ENCODE peak calls at places on chromosomes 4 and X, in nine cellular contexts. K is nephron progenitor cell, W is fibroblast of lung, H is uterus, P is fibroblast of pulmonary artery, G is mammary epithelial cell, Z is AG04450, E is tibial nerve, Q is heart left ventricle. T is an unnamed sample.

GRCh38 chr4:25795566-25796454 is 67.0 kb downstream of the SEL1L3 start:
- DNase-seq in K (peak), W (peak), P (peak), E (no peak), Z (peak), Q (no peak), H (no peak), G (peak), T (peak)

GRCh38 chrX:104134583-104135261 is 22.1 kb downstream of the SLC25A53 start:
- DNase-seq in Q (no peak), H (no peak), W (no peak), G (no peak), P (no peak), K (no peak), Z (no peak), E (no peak), T (no peak)

GRCh38 chr4:122151982-122152698 is at the start of gene BLTP1:
- DNase-seq in Q (peak), W (peak), K (peak), G (peak), E (peak), H (peak), P (peak), Z (peak), T (peak)

GRCh38 chrX:2485789-2486345 is 14.9 kb downstream of the DHRSX start:
- DNase-seq in E (no peak), G (no peak), P (no peak), Z (no peak), W (no peak), Q (no peak), H (no peak), K (no peak), T (no peak)

GRCh38 chr4:78799551-78800495 is 23.7 kb downstream of the BMP2K start:
- DNase-seq in K (no peak), P (no peak), W (no peak), Q (no peak), G (peak), Z (no peak), H (no peak), E (no peak), T (no peak)

GRCh38 chr4:29423836-29424721 is 1296.1 kb upstream of the PCDH7 start:
- DNase-seq in K (no peak), W (peak), P (peak), H (no peak), G (peak), Z (peak), Q (no peak), E (no peak), T (peak)

GRCh38 chr4:186820371-186820990 is 96.8 kb upstream of the FAT1 start:
- DNase-seq in K (no peak), P (peak), Z (no peak), H (no peak), E (no peak), G (no peak), Q (peak), W (peak), T (no peak)

GRCh38 chr4:107824367-107825071 is at the start of gene SGMS2:
- DNase-seq in K (peak), E (peak), Q (peak), G (peak), P (peak), Z (peak), W (peak), H (peak), T (no peak)

GRCh38 chr4:2402053-2402452 is 16.4 kb downstream of the ZFYVE28 start:
- DNase-seq in W (no peak), K (peak), E (no peak), H (peak), Z (no peak), G (peak), Q (peak), P (peak), T (no peak)

GRCh38 chr4:36363024-36363423 is 81.6 kb downstream of the DTHD1 start:
- DNase-seq in Q (no peak), E (no peak), G (peak), H (no peak), Z (no peak), W (no peak), K (no peak), P (peak), T (no peak)

GRCh38 chr4:65604515-65604914 is 65.8 kb downstream of the EPHA5 start:
- DNase-seq in W (no peak), K (no peak), G (no peak), Z (no peak), E (no peak), Q (no peak), P (no peak), H (no peak), T (no peak)

GRCh38 chrX:1595711-1596060 is 4.3 kb downstream of the AKAP17A start:
- DNase-seq in E (no peak), H (no peak), G (no peak), W (no peak), Z (no peak), K (no peak), P (no peak), Q (no peak), T (no peak)

GRCh38 chr4:81360722-81361121 is 111.0 kb downstream of the RASGEF1B start:
- DNase-seq in P (no peak), W (peak), K (no peak), E (no peak), Z (no peak), H (no peak), Q (no peak), G (peak), T (no peak)

GRCh38 chrX:116961872-116962582 is 499.3 kb upstream of the CT83 start:
- DNase-seq in K (peak), Q (no peak), Z (no peak), P (no peak), E (no peak), W (no peak), G (peak), H (no peak), T (no peak)

GRCh38 chr4:53584658-53585057 is 6.6 kb downstream of the LNX1 start:
- DNase-seq in G (no peak), W (no peak), Q (no peak), K (no peak), E (no peak), H (no peak), Z (no peak), P (no peak), T (no peak)

GRCh38 chr4:117467404-117467803 is 382.0 kb upstream of the TRAM1L1 start:
- DNase-seq in K (no peak), Z (no peak), E (no peak), Q (no peak), P (no peak), W (peak), H (no peak), G (no peak), T (no peak)

GRCh38 chr4:120725639-120726585 is 196.6 kb downstream of the PRDM5 start:
- DNase-seq in W (no peak), Z (no peak), Q (no peak), P (no peak), K (no peak), H (no peak), E (no peak), G (no peak), T (no peak)

GRCh38 chr4:93870876-93871458 is 42.4 kb downstream of the ATOH1 start:
- DNase-seq in H (no peak), W (no peak), P (no peak), Q (no peak), K (no peak), E (no peak), G (no peak), Z (no peak), T (no peak)

GRCh38 chrX:17521871-17522693 is 147.1 kb downstream of the NHS start:
- DNase-seq in P (peak), K (peak), E (no peak), Q (peak), W (peak), Z (no peak), H (no peak), G (peak), T (peak)

GRCh38 chr4:18691431-18692200 is 670.1 kb upstream of the LCORL start:
- DNase-seq in K (peak), Z (no peak), W (no peak), P (no peak), E (no peak), H (no peak), G (no peak), Q (no peak), T (no peak)

GRCh38 chr4:176540814-176541213 is 221.0 kb downstream of the SPCS3 start:
- DNase-seq in P (peak), E (no peak), Q (no peak), W (no peak), G (peak), Z (no peak), H (no peak), K (no peak), T (no peak)

GRCh38 chr4:1207603-1208265 is 35.4 kb upstream of the SPON2 start:
- DNase-seq in G (no peak), H (peak), W (peak), Z (peak), P (peak), Q (peak), E (no peak), K (no peak), T (no peak)

GRCh38 chrX:10121787-10122186 is 35.0 kb upstream of the CLCN4 start:
- DNase-seq in Z (no peak), H (no peak), E (no peak), K (no peak), Q (no peak), G (no peak), W (no peak), P (no peak), T (no peak)

GRCh38 chr4:24143741-24144140 is 253.9 kb upstream of the PPARGC1A start:
- DNase-seq in H (no peak), Q (no peak), P (no peak), K (no peak), E (no peak), G (no peak), Z (no peak), W (no peak), T (no peak)

GRCh38 chrX:119288890-119289393 is 52.9 kb downstream of the PGRMC1 start:
- DNase-seq in W (no peak), P (no peak), H (no peak), Q (no peak), E (no peak), G (no peak), K (no peak), Z (no peak), T (no peak)

GRCh38 chrX:119292445-119292844 is 56.4 kb downstream of the PGRMC1 start:
- DNase-seq in H (no peak), E (no peak), K (no peak), Q (no peak), G (peak), P (no peak), W (no peak), Z (no peak), T (no peak)
- TF ChIP-seq CTCF in H (no peak), E (no peak), K (no peak), Q (no peak), G (peak), P (no peak), W (no peak), Z (no peak), T (peak)

DNA sequence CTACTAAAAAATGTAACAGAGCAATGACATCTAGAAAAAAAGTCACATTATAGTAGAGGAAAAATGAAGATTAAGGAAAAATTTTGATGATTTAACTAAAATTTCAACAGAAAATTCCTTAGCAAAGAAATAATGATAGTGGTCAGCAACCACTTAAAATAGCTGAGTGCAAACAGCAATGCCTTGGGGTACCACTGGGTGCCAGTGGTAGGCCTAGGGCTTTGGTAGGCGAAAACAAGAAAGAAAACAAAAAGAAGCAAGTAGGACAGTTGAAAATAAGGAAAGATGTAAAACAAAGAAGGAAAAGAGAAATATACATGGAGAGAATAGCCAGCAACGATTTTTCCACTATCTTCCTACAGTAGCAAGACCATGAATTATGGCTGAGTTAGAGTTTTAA is 313.5 kb upstream of the IRS4 start:
- DNase-seq in W (no peak), K (no peak), Z (no peak), E (no peak), H (no peak), Q (no peak), G (no peak), P (peak), T (no peak)
- TF ChIP-seq CTCF in W (no peak), K (peak), Z (no peak), E (no peak), H (no peak), Q (no peak), G (peak), P (peak), T (no peak)

GRCh38 chrX:146278381-146278780 is 460.8 kb downstream of the SLITRK2 start:
- DNase-seq in K (no peak), E (no peak), P (no peak), Q (no peak), G (no peak), H (no peak), Z (no peak), W (no peak), T (no peak)
- TF ChIP-seq CTCF in K (peak), E (no peak), P (no peak), Q (no peak), G (no peak), H (no peak), Z (no peak), W (no peak), T (no peak)

GRCh38 chr4:103787057-103787456 is 67.3 kb upstream of the TACR3 start:
- DNase-seq in G (no peak), H (no peak), Z (no peak), Q (no peak), K (no peak), W (no peak), E (no peak), P (no peak), T (no peak)

GRCh38 chr4:103786593-103786992 is 66.8 kb upstream of the TACR3 start:
- DNase-seq in E (no peak), W (no peak), Z (no peak), H (no peak), K (no peak), Q (no peak), P (no peak), G (no peak), T (no peak)

DNA sequence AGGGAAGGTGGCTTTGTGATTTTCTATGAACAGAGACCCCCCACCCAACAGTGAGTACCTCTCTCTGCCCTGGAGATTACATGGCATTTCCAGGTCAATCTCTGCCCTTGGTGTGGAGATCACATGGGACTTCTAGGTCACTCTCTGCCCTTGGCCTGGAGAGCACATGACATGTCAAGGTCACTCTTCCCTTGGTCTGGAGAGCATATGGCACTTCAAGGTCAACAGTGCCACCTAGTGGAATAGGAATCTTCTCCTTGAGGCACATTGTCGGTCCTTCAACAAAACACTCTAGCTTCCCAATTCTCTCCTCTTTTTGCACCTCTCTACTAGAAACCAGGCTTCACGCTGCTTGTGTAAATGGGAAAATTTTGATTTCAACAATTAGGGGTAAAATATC is 66.2 kb upstream of the TACR3 start:
- DNase-seq in Q (no peak), K (peak), E (no peak), P (peak), W (peak), H (no peak), Z (no peak), G (peak), T (peak)
- TF ChIP-seq CTCF in Q (no peak), K (peak), E (no peak), P (peak), W (peak), H (no peak), Z (peak), G (peak), T (peak)

DNA sequence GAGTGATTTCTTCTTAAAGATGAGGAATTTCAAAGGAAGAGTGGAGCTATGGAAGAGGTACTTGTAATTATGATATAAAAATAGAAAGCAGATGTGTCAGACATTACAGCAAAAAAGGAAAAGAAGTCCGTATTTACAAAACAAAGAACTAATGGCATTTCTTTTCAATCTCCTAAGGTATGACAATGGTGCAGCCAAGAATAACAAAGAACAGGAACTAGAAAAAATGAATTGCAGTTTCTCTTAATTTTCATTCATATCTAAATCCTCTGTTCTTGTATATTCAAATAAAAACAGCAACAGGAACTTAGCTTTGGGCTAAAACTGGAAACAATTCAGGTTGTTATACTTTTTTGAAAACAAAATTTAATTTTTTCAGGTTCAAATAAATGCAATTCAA is 105.1 kb downstream of the SPRY1 start:
- DNase-seq in Z (no peak), G (no peak), P (no peak), E (no peak), H (no peak), K (no peak), W (no peak), Q (no peak), T (no peak)
- TF ChIP-seq CTCF in Z (no peak), G (no peak), P (no peak), E (no peak), H (no peak), K (no peak), W (no peak), Q (no peak), T (no peak)

GRCh38 chr4:163988391-163988790 is 493.9 kb downstream of the TMA16 start:
- DNase-seq in G (no peak), Z (no peak), Q (no peak), W (no peak), K (no peak), P (no peak), H (no peak), E (no peak), T (no peak)
- TF ChIP-seq CTCF in G (no peak), Z (no peak), Q (no peak), W (no peak), K (no peak), P (no peak), H (no peak), E (no peak), T (no peak)

DNA sequence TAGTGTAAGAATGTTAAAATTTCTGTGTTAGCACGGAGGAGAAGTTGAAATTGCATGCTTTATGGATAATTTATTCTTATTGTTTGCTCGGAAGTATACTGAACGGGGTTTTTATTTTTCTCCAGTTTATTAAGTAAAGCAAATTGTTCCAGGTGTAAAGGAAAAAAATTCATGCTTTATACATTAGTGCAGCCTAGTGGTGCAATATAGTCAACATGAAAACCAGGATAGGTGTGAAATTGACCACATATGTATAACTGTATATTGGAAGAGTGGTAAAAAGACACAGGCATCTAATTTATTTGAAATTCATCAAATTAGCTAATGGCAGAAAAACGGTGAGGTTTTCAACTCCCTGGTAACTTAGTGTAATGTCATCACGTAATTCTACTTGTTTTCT is 959 bp downstream of the BRS3 start:
- DNase-seq in Z (no peak), E (no peak), K (no peak), G (no peak), P (no peak), H (no peak), Q (no peak), W (no peak), T (no peak)
- TF ChIP-seq CTCF in Z (no peak), E (no peak), K (no peak), G (peak), P (no peak), H (no peak), Q (no peak), W (no peak), T (no peak)

GRCh38 chr4:72496119-72496518 is 72.9 kb downstream of the ADAMTS3 start:
- DNase-seq in P (no peak), G (peak), W (no peak), E (no peak), Q (no peak), K (no peak), Z (no peak), H (no peak), T (no peak)
- TF ChIP-seq CTCF in P (peak), G (peak), W (no peak), E (no peak), Q (no peak), K (no peak), Z (no peak), H (no peak), T (peak)

GRCh38 chrX:57286507-57287251 is at the start of gene FAAH2:
- DNase-seq in E (no peak), W (no peak), K (peak), P (no peak), G (peak), H (no peak), Q (no peak), Z (no peak), T (no peak)
- TF ChIP-seq CTCF in E (no peak), W (no peak), K (no peak), P (no peak), G (no peak), H (no peak), Q (no peak), Z (no peak), T (no peak)